ENCODE peak calls at places on chromosomes 2 and 18, in ten cellular contexts. M, H, X, I, G, J, B, L, V and E are unnamed samples. For H3K4me1 and H3K27me3, the result is how much of the 10 kb centered on the place peaks cover.

GRCh38 chr2:162123806-162124758 is 28.0 kb downstream of the GCG start:
- DNase-seq in M (peak), H (peak), X (peak), I (no peak), G (peak), J (peak), B (no peak), L (no peak), V (peak), E (no peak)

GRCh38 chr2:62578837-62579640 is 73.0 kb upstream of the TMEM17 start:
- DNase-seq in M (no peak), H (no peak), X (peak), I (no peak), G (peak), J (no peak), B (no peak), L (no peak), V (no peak), E (peak)

GRCh38 chr2:9959262-9959661 is 7.8 kb downstream of the GRHL1 start:
- DNase-seq in M (no peak), H (no peak), X (no peak), I (no peak), G (no peak), J (no peak), B (no peak), L (no peak), V (no peak), E (no peak)

GRCh38 chr18:12689256-12689655 is 13.3 kb downstream of the CEP76 start:
- DNase-seq in M (no peak), H (no peak), X (no peak), I (no peak), G (no peak), J (no peak), B (no peak), L (no peak), V (no peak), E (no peak)

GRCh38 chr18:48550101-48550729 is 11.4 kb downstream of the CTIF start:
- DNase-seq in M (no peak), H (no peak), X (no peak), I (no peak), G (no peak), J (no peak), B (no peak), L (no peak), V (no peak), E (no peak)

GRCh38 chr2:202185156-202185555 is 53.2 kb downstream of the SUMO1 start:
- DNase-seq in M (no peak), H (no peak), X (no peak), I (no peak), G (no peak), J (no peak), B (no peak), L (no peak), V (no peak), E (no peak)

GRCh38 chr18:67525328-67526110 is 9.0 kb upstream of the DSEL start:
- DNase-seq in M (peak), H (no peak), X (peak), I (peak), G (peak), J (peak), B (peak), L (peak), V (no peak), E (peak)

GRCh38 chr2:102147935-102148334 is 5.4 kb downstream of the IL1R1 start:
- DNase-seq in M (peak), H (no peak), X (peak), I (no peak), G (peak), J (peak), B (no peak), L (no peak), V (no peak), E (no peak)

DNA sequence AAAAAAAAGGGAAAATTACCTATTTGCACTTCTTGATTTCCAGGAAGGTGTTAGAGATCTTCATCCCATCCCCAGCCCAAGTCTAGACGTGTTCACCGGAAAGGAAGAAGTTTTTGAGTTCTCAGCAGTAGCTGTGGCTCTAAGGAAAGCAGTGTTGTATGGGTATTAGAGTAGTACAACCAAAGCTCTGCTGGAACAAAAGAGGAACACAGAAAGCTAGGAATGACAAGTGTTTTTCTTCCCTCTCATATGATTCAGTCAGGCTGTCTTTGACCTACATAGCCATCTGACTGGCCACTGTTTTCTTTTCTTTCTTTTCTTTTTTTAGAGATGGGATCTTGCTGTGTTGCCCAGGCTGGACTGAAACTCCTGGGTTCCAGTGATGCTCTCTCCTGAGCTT is 82.7 kb upstream of the SLC39A10 start:
- DNase-seq in M (no peak), H (no peak), X (no peak), I (no peak), G (no peak), J (no peak), B (no peak), L (no peak), V (no peak), E (no peak)
- H3K4me1 ChIP-seq in M (under half), H (under half), X (under half), I (under half), G (under half), J (under half), B (under half), L (under half), V (under half), E (under half)

DNA sequence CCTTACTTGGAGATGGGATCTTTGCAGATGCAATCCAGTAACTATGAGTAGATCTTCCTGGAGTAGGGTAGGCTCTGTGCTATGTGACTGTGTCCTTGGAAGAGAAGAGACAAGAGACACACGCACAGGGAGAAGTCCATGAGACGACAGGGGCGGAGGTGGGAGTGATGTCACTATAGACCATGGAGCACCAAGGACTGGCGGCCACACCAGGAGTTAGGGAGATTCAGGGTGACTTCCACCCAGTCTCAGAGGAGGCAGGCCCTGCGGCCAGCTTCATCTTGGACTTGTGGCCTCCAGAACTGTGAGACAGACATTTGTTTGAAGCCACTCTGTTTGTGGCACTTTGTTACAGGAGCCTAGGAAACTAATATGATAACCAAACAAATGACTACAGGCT is 177.8 kb downstream of the INHBB start:
- DNase-seq in M (no peak), H (no peak), X (no peak), I (no peak), G (no peak), J (no peak), B (no peak), L (no peak), V (no peak), E (no peak)
- H3K27me3 ChIP-seq in M (under half), H (under half), X (under half), I (under half), G (under half), J (under half), B (under half), L (under half), V (under half), E (under half)

GRCh38 chr2:169690958-169691357 is 3.2 kb downstream of the CFAP210 start:
- DNase-seq in M (no peak), H (no peak), X (no peak), I (no peak), G (no peak), J (no peak), B (no peak), L (no peak), V (no peak), E (no peak)

GRCh38 chr2:169694113-169694893 is at the start of the genes CFAP210 and PHOSPHO2:
- DNase-seq in M (peak), H (peak), X (peak), I (peak), G (peak), J (peak), B (peak), L (peak), V (peak), E (peak)

GRCh38 chr2:169696381-169696780 is 2.1 kb downstream of the PHOSPHO2 start:
- DNase-seq in M (no peak), H (no peak), X (no peak), I (no peak), G (no peak), J (no peak), B (no peak), L (no peak), V (no peak), E (no peak)

GRCh38 chr2:169694894-169695260 is 608 bp downstream of the PHOSPHO2 start:
- DNase-seq in M (no peak), H (no peak), X (no peak), I (no peak), G (no peak), J (no peak), B (no peak), L (no peak), V (no peak), E (no peak)

GRCh38 chr2:169693344-169693743 is 861 bp downstream of the CFAP210 start:
- DNase-seq in M (no peak), H (peak), X (no peak), I (no peak), G (no peak), J (no peak), B (no peak), L (no peak), V (peak), E (no peak)
- H3K4me3 ChIP-seq in M (peak), H (no peak), X (no peak), I (no peak), G (no peak), J (no peak), B (peak), L (no peak), V (no peak), E (no peak)

DNA sequence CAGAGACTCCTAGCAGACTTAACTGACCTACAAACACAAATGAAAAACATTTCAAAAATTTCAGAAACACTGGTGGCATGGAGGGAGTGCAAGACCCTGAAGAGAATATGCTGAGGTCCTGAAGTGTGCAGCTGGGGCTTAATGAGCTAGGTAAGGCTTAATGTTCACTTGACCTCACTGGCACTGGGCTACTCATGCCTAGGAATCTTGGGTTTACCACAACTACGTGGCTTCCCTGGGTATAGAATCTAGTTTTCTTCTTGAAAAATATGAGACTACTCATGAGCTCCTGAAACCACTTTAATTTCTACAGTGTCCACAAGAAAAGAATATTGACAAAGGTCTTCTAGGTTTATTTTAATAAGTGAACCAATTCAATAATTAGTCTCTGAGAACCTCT is 139.8 kb downstream of the HNMT start:
- DNase-seq in M (no peak), H (no peak), X (peak), I (no peak), G (peak), J (no peak), B (no peak), L (no peak), V (no peak), E (no peak)
- H3K4me1 ChIP-seq in M (under half), H (under half), X (under half), I (under half), G (under half), J (under half), B (under half), L (under half), V (under half), E (under half)